ENCODE peak calls at places on chromosomes 12 and 14, in eight cellular contexts. U, M, N, V, I, O, G and F are unnamed samples.

GRCh38 chr12:66692170-66692569 is 13.3 kb upstream of the GRIP1 start:
- DNase-seq in V (no peak), U (no peak), G (no peak), M (no peak), N (no peak), O (no peak), I (no peak), F (no peak)

GRCh38 chr14:46250113-46250703 is 401.4 kb downstream of the RPL10L start:
- DNase-seq in I (no peak), M (peak; percentile 43), N (peak; percentile 40), V (peak; percentile 0), O (no peak), U (peak; percentile 3), G (no peak), F (peak; percentile 8)

GRCh38 chr12:132711169-132711843 is 664 bp downstream of the PGAM5 start:
- DNase-seq in U (peak; percentile 47), V (peak; percentile 23), O (peak; percentile 53), N (peak; percentile 39), M (no peak), I (peak; percentile 79), G (peak; percentile 35), F (peak; percentile 33)

GRCh38 chr12:122880668-122881067 is 15.3 kb downstream of the VPS37B start:
- DNase-seq in V (peak; percentile 73), N (peak; percentile 69), G (peak; percentile 51), U (peak; percentile 51), I (peak; percentile 71), O (no peak), M (no peak), F (peak; percentile 49)

GRCh38 chr12:127538325-127538724 is 728.6 kb upstream of the TMEM132C start:
- DNase-seq in G (no peak), N (no peak), O (no peak), I (no peak), M (no peak), V (no peak), U (no peak), F (no peak)

GRCh38 chr12:93205361-93205760 is 172.4 kb upstream of the NUDT4 start:
- DNase-seq in M (no peak), G (no peak), I (peak; percentile 49), V (no peak), N (no peak), U (no peak), O (no peak), F (no peak)

GRCh38 chr12:30423330-30423729 is 272.3 kb downstream of the IPO8 start:
- DNase-seq in M (no peak), O (no peak), N (no peak), G (no peak), I (no peak), U (no peak), V (no peak), F (no peak)

GRCh38 chr12:130152386-130152785 is 9.9 kb upstream of the FZD10 start:
- DNase-seq in I (no peak), U (no peak), N (no peak), V (no peak), G (no peak), O (no peak), M (no peak), F (no peak)

GRCh38 chr12:94571556-94571955 is 78.8 kb downstream of the TMCC3 start:
- DNase-seq in I (no peak), M (peak; percentile 68), V (peak; percentile 78), G (no peak), U (peak; percentile 83), N (peak; percentile 88), O (no peak), F (no peak)

GRCh38 chr12:105369014-105369413 is 38.5 kb downstream of the C12orf75 start:
- DNase-seq in V (peak; percentile 85), N (peak; percentile 85), M (peak; percentile 40), U (no peak), I (no peak), G (no peak), O (no peak), F (no peak)

GRCh38 chr12:6341439-6342139 is at the start of gene TNFRSF1A:
- DNase-seq in V (peak; percentile 86), M (peak; percentile 70), I (peak; percentile 83), G (peak; percentile 62), O (peak; percentile 64), N (peak; percentile 87), U (peak; percentile 65), F (peak; percentile 48)

GRCh38 chr12:97464241-97465011 is 1.8 kb downstream of the RMST start:
- DNase-seq in V (no peak), O (no peak), M (no peak), G (no peak), N (no peak), I (no peak), U (no peak), F (no peak)

GRCh38 chr12:66290716-66291200 is 11.5 kb upstream of the HELB start:
- DNase-seq in M (peak; percentile 37), U (no peak), N (no peak), O (no peak), I (no peak), G (no peak), V (no peak), F (no peak)

GRCh38 chr12:4133636-4134433 is 139.7 kb upstream of the CCND2 start:
- DNase-seq in O (no peak), U (no peak), V (no peak), N (no peak), M (no peak), G (no peak), I (no peak), F (peak; percentile 53)

GRCh38 chr12:49924847-49925246 is 21.1 kb upstream of the FAIM2 start:
- DNase-seq in I (no peak), M (no peak), O (no peak), V (no peak), G (no peak), U (no peak), N (no peak), F (no peak)

GRCh38 chr12:26832817-26833691 is at the start of gene ITPR2:
- DNase-seq in N (peak; percentile 90), G (peak; percentile 96), V (peak; percentile 80), I (peak; percentile 100), M (peak; percentile 75), O (peak; percentile 99), U (peak; percentile 92), F (peak; percentile 96)
- TF ChIP-seq CTCF in N (peak; percentile 1), G (peak; percentile 34), V (peak; percentile 7), I (peak; percentile 36), M (peak; percentile 13), O (peak; percentile 66), U (peak; percentile 19), F (no peak)

GRCh38 chr14:20698018-20698329 is 9.4 kb downstream of the ANG start:
- DNase-seq in O (no peak), G (no peak), M (no peak), V (no peak), I (no peak), U (no peak), N (no peak), F (no peak)
- TF ChIP-seq CTCF in O (no peak), G (no peak), M (no peak), V (no peak), I (no peak), U (no peak), N (no peak), F (no peak)

GRCh38 chr12:116813271-116814041 is 67.8 kb downstream of the HRK start:
- DNase-seq in M (peak; percentile 88), N (no peak), I (no peak), V (no peak), O (no peak), U (peak; percentile 41), G (no peak), F (no peak)

GRCh38 chr12:116818341-116818856 is 62.8 kb downstream of the HRK start:
- DNase-seq in V (peak; percentile 14), U (no peak), N (peak; percentile 37), G (peak; percentile 54), O (peak; percentile 29), M (no peak), I (peak; percentile 27), F (no peak)

GRCh38 chr12:116821291-116821690 is 60.0 kb downstream of the HRK start:
- DNase-seq in G (no peak), O (no peak), M (no peak), U (no peak), N (no peak), V (no peak), I (no peak), F (peak; percentile 6)

GRCh38 chr12:116820077-116820656 is 61.1 kb downstream of the HRK start:
- DNase-seq in U (no peak), O (no peak), V (no peak), M (no peak), G (no peak), I (no peak), N (no peak), F (no peak)

GRCh38 chr12:116818948-116819832 is 62.1 kb downstream of the HRK start:
- DNase-seq in M (peak; percentile 65), O (peak; percentile 98), N (peak; percentile 95), G (peak; percentile 90), U (peak; percentile 96), I (peak; percentile 99), V (peak; percentile 83), F (peak; percentile 83)
- TF ChIP-seq CTCF in M (no peak), O (no peak), N (no peak), G (no peak), U (no peak), I (no peak), V (no peak), F (no peak)

DNA sequence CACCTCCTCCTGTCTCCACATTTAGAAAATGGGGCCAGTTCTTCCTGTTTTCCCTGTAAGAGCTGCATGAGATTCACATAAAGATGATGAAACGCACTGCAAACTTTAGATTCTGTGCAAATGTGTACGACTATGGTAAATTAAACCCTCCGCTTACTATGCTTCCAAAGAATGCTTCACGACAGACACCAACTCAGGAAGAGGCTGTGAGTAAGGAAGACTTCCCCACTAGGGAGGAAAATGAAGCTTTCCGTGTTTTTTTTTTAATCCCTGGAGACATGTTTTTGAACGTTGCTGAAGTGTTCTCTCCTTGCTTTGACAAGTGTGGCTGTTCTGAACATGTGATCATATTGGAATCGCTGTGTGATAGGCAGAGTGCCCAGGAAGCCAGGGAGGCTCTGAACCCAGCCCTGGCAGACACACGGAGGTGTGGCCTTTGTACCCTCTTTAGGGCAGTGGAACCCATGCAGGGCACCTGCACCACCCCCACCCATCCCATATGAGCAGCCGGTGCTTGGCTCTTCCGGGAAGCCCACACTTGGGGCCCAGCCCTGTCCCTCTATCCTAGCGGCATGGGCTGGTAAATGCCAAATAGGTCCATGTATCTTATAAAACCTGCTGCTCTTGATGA is 7.5 kb upstream of the SYNE3 start:
- DNase-seq in N (peak; percentile 92), V (peak; percentile 87), U (peak; percentile 41), O (no peak), M (peak; percentile 55), I (no peak), G (peak; percentile 75), F (no peak)
- TF ChIP-seq CTCF in N (peak; percentile 12), V (no peak), U (no peak), O (no peak), M (peak; percentile 27), I (no peak), G (peak; percentile 35), F (no peak)

GRCh38 chr14:54488646-54489317 is at the start of gene GMFB:
- DNase-seq in I (peak; percentile 92), V (peak; percentile 94), M (peak; percentile 77), O (peak; percentile 93), G (peak; percentile 92), U (peak; percentile 91), N (peak; percentile 96), F (peak; percentile 88)
- TF ChIP-seq CTCF in I (peak; percentile 58), V (peak; percentile 75), M (peak; percentile 63), O (peak; percentile 25), G (peak; percentile 37), U (no peak), N (peak; percentile 66), F (peak; percentile 30)